ENCODE peak calls at places on chromosome 2, in nine cellular contexts. I, Y, N, W, T, E, D, K and P are unnamed samples.

GRCh38 chr2:31812051-31812798 is 198.6 kb downstream of the MEMO1 start:
- DNase-seq in I (no peak), Y (peak; percentile 27), N (peak; percentile 71), W (no peak), T (no peak), E (no peak), D (no peak), K (no peak), P (no peak)

GRCh38 chr2:134283701-134284100 is 29.8 kb downstream of the MGAT5 start:
- DNase-seq in I (no peak), Y (no peak), N (no peak), W (no peak), T (no peak), E (no peak), D (no peak), K (no peak), P (no peak)

GRCh38 chr2:121721926-121722325 is 14.7 kb downstream of the NIFK start:
- DNase-seq in I (no peak), Y (no peak), N (peak; percentile 35), W (no peak), T (no peak), E (no peak), D (no peak), K (no peak), P (no peak)

GRCh38 chr2:196592912-196593881 is 46.3 kb upstream of the CCDC150 start:
- DNase-seq in I (peak; percentile 40), Y (no peak), N (peak; percentile 70), W (peak; percentile 70), T (peak; percentile 73), E (no peak), D (peak; percentile 48), K (no peak), P (no peak)

GRCh38 chr2:232525199-232525598 is 761 bp upstream of the CHRND start:
- DNase-seq in I (no peak), Y (no peak), N (no peak), W (no peak), T (no peak), E (no peak), D (no peak), K (no peak), P (no peak)

GRCh38 chr2:169361706-169362345 is 508 bp downstream of the LRP2 start:
- DNase-seq in I (no peak), Y (no peak), N (peak; percentile 1), W (peak; percentile 72), T (peak; percentile 73), E (no peak), D (peak; percentile 17), K (no peak), P (no peak)

GRCh38 chr2:24238158-24238557 is 63.3 kb downstream of the FAM228A start:
- DNase-seq in I (no peak), Y (no peak), N (no peak), W (no peak), T (no peak), E (no peak), D (no peak), K (no peak), P (no peak)

GRCh38 chr2:19684516-19684915 is 217.3 kb downstream of the TTC32 start:
- DNase-seq in I (no peak), Y (no peak), N (no peak), W (no peak), T (no peak), E (no peak), D (no peak), K (no peak), P (no peak)

GRCh38 chr2:184113691-184114403 is 484.5 kb upstream of the ZNF804A start:
- DNase-seq in I (no peak), Y (no peak), N (no peak), W (no peak), T (no peak), E (no peak), D (no peak), K (no peak), P (no peak)

GRCh38 chr2:235546151-235546435 is 52.2 kb downstream of the AGAP1 start:
- DNase-seq in I (no peak), Y (no peak), N (no peak), W (no peak), T (peak; percentile 40), E (no peak), D (no peak), K (no peak), P (no peak)

GRCh38 chr2:127128508-127128907 is 21.6 kb upstream of the BIN1 start:
- DNase-seq in I (no peak), Y (peak; percentile 82), N (no peak), W (peak; percentile 85), T (peak; percentile 83), E (peak; percentile 57), D (no peak), K (no peak), P (no peak)

GRCh38 chr2:55879976-55880375 is 43.6 kb downstream of the EFEMP1 start:
- DNase-seq in I (no peak), Y (no peak), N (no peak), W (no peak), T (no peak), E (no peak), D (no peak), K (no peak), P (no peak)

GRCh38 chr2:128682266-128682665 is 363.6 kb upstream of the HS6ST1 start:
- DNase-seq in I (no peak), Y (no peak), N (no peak), W (no peak), T (no peak), E (peak; percentile 32), D (no peak), K (no peak), P (no peak)

GRCh38 chr2:238666543-238666942 is 181.3 kb upstream of the TWIST2 start:
- DNase-seq in I (no peak), Y (no peak), N (no peak), W (no peak), T (no peak), E (no peak), D (no peak), K (no peak), P (no peak)
- H3K9me3 ChIP-seq in I (peaks cover 56% of the 10 kb centered on the region), Y (no peaks in the 10 kb centered on the region), N (peaks cover 32% of the 10 kb centered on the region), W (no peaks in the 10 kb centered on the region), T (peaks cover 19% of the 10 kb centered on the region), E (no peaks in the 10 kb centered on the region), D (no peaks in the 10 kb centered on the region), K (peaks cover 3% of the 10 kb centered on the region), P (no peaks in the 10 kb centered on the region)

GRCh38 chr2:10120938-10121574 is 1.5 kb upstream of the RRM2 start:
- DNase-seq in I (no peak), Y (no peak), N (peak; percentile 79), W (no peak), T (peak; percentile 0), E (no peak), D (no peak), K (no peak), P (no peak)

GRCh38 chr2:10122500-10123280 is at the start of gene RRM2:
- DNase-seq in I (peak; percentile 91), Y (peak; percentile 91), N (peak; percentile 97), W (peak; percentile 94), T (peak; percentile 94), E (peak; percentile 94), D (peak; percentile 92), K (peak; percentile 55), P (no peak)

GRCh38 chr2:10119027-10119325 is 3.6 kb upstream of the RRM2 start:
- DNase-seq in I (no peak), Y (no peak), N (no peak), W (no peak), T (no peak), E (no peak), D (no peak), K (no peak), P (no peak)

GRCh38 chr2:10119601-10120157 is 2.9 kb upstream of the RRM2 start:
- DNase-seq in I (no peak), Y (no peak), N (no peak), W (no peak), T (peak; percentile 76), E (no peak), D (no peak), K (no peak), P (no peak)

DNA sequence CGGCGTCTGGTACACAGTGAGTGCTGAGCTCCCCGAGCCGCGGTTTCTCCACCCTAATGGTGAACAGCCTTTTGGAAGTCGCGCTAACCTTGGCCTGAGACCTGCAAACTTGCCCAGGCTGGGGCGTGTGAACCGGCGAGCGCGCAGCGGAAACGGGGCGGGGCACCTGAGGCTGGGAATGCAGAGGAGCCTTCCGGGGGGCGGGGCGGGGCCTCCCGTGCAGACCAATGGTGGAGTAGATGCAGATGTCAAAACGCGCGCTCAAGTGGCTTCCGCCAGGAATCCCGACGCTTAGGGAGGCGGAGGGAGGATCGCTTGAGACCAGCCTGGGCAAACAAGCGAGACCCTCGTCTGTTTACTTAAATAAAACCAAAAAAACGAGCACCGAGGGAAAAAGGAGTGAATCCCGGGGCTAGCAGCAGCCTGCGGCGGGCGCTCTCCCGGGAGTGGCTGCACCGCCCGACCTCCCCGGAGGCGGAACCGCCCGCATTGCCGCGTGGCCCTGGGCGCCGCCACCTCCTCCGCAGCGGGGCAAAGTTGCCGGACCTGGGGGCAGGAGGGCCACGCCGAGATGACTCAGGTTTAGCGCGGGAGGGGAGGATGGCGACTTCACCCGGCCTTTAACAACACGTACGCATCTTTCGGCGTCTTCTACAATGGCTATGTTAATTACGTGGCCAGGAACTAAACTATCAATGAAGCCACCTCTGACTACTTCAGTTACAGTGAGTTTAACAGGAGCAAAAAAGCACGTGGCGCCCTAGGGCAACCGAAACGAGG is 2.2 kb upstream of the RRM2 start:
- DNase-seq in I (peak; percentile 97), Y (peak; percentile 92), N (peak; percentile 98), W (peak; percentile 99), T (peak; percentile 98), E (peak; percentile 90), D (peak; percentile 94), K (peak; percentile 80), P (no peak)
- TF ChIP-seq CTCF in I (no peak), Y (no peak), N (peak; percentile 12), W (no peak), T (no peak), E (no peak), D (no peak), K (no peak), P (no peak)

GRCh38 chr2:4588606-4589005 is 885.2 kb downstream of the DCDC2C start:
- DNase-seq in I (no peak), Y (no peak), N (no peak), W (no peak), T (no peak), E (no peak), D (no peak), K (no peak), P (no peak)
- H3K9me3 ChIP-seq in I (no peaks in the 10 kb centered on the region), Y (no peaks in the 10 kb centered on the region), N (peaks cover 9% of the 10 kb centered on the region), W (no peaks in the 10 kb centered on the region), T (no peaks in the 10 kb centered on the region), E (no peaks in the 10 kb centered on the region), D (no peaks in the 10 kb centered on the region), K (no peaks in the 10 kb centered on the region), P (no peaks in the 10 kb centered on the region)

DNA sequence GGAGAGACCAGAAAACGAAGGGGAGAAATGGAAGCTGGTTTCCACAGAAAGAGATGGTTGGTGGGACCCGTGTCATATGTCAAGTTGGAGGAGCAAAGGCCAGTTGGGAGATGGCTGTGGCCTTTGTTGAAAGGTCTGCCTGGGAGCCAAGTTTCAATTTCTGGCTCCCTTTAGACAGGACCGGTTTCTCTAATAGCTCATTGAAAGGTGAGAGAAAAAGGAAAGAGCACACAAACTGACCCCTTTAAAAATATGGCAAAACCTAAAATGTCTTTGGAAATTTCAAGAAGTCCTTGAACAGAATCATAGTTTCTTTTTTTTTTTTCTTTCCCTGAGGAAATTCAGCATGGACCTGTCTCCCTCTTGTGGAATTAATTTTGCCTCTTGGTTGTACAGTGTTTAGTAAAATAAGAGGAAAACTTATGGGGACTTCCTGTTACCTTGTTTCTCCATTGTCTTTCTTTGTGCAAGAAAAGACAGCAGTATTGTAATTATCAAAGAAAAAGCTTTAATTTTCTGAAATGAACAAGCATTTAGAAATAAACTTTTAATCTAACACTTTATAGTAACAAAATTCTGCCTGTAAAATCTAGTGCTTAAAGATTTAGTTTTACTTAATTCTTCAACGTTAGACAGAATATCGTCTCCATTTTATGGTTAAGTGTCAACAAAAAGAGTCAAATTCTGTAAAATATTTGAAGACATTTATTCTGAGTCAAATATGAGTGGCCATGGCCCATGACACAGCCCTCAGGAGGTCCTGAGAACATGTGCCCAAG is 176.4 kb upstream of the NABP1 start:
- DNase-seq in I (no peak), Y (no peak), N (peak; percentile 64), W (no peak), T (no peak), E (no peak), D (no peak), K (no peak), P (no peak)
- TF ChIP-seq CTCF in I (peak; percentile 84), Y (peak; percentile 46), N (peak; percentile 79), W (peak; percentile 69), T (peak; percentile 34), E (peak; percentile 45), D (peak; percentile 79), K (peak; percentile 34), P (peak; percentile 46)